ENCODE peak calls at places on chromosomes 7 and 10, in seven cellular contexts. X is HCT116, I is H1, N is HepG2, G is GM12878, O is K562, H is SK-N-SH. Q is an unnamed sample.

GRCh38 chr10:86041116-86041515 is 325.5 kb downstream of the GRID1 start:
- DNase-seq in H (no peak), I (no peak), O (no peak), X (no peak), G (no peak), N (no peak), Q (no peak)

GRCh38 chr10:5291501-5292195 is 73.1 kb upstream of the UCN3 start:
- DNase-seq in G (no peak), H (no peak), O (peak), I (no peak), X (peak), N (peak), Q (no peak)

GRCh38 chr7:137445268-137445667 is 101.7 kb upstream of the PTN start:
- DNase-seq in O (no peak), I (no peak), N (no peak), G (no peak), H (no peak), X (no peak), Q (no peak)

GRCh38 chr7:134948736-134949135 is 37.6 kb upstream of the AGBL3 start:
- DNase-seq in G (no peak), I (no peak), N (no peak), X (no peak), O (no peak), H (no peak), Q (no peak)

GRCh38 chr10:34528320-34528719 is 286.8 kb downstream of the PARD3 start:
- DNase-seq in X (peak), N (peak), G (no peak), I (peak), H (no peak), O (no peak), Q (no peak)

GRCh38 chr7:17532861-17533404 is 234.5 kb downstream of the AHR start:
- DNase-seq in H (no peak), G (no peak), O (no peak), X (peak), N (no peak), I (no peak), Q (peak)

GRCh38 chr7:30647589-30647988 is 34.7 kb downstream of the CRHR2 start:
- DNase-seq in G (no peak), X (no peak), I (no peak), O (no peak), H (peak), N (no peak), Q (no peak)

GRCh38 chr10:35027567-35027966 is 62.6 kb downstream of the CUL2 start:
- DNase-seq in I (no peak), X (no peak), N (peak), G (no peak), H (peak), O (no peak), Q (peak)

GRCh38 chr10:86849495-86849894 is 93.1 kb downstream of the BMPR1A start:
- DNase-seq in I (no peak), O (no peak), N (no peak), X (no peak), G (peak), H (no peak), Q (no peak)

GRCh38 chr10:62076872-62077271 is 175.4 kb downstream of the ARID5B start:
- DNase-seq in O (no peak), H (no peak), N (peak), I (no peak), G (no peak), X (no peak), Q (peak)

GRCh38 chr10:5812283-5813090 is 747 bp downstream of the GDI2 start:
- DNase-seq in H (peak), G (no peak), N (no peak), X (no peak), I (no peak), O (peak), Q (peak)

GRCh38 chr10:29239569-29240472 is 49.0 kb upstream of the LYZL1 start:
- DNase-seq in I (no peak), G (no peak), H (peak), O (peak), N (peak), X (peak), Q (peak)

GRCh38 chr10:78691301-78692030 is 377.3 kb upstream of the ZMIZ1 start:
- DNase-seq in X (no peak), O (no peak), G (no peak), H (peak), N (no peak), I (no peak), Q (peak)

GRCh38 chr7:142813262-142813661 is 41.6 kb upstream of the EPHB6 start:
- DNase-seq in N (peak), I (peak), H (no peak), O (no peak), G (no peak), X (no peak), Q (peak)

GRCh38 chr10:7027913-7028808 is 382.7 kb downstream of the SFMBT2 start:
- DNase-seq in N (no peak), G (no peak), X (no peak), O (peak), I (no peak), H (no peak), Q (no peak)

GRCh38 chr10:12484945-12485805 is 135.8 kb downstream of the CAMK1D start:
- DNase-seq in H (no peak), X (no peak), I (peak), G (peak), N (peak), O (peak), Q (peak)

GRCh38 chr10:120727001-120727400 is 124.2 kb upstream of the WDR11 start:
- DNase-seq in G (no peak), I (no peak), O (no peak), N (no peak), H (no peak), X (no peak), Q (no peak)

GRCh38 chr7:73799282-73800141 is 29.4 kb upstream of the CLDN3 start:
- DNase-seq in G (no peak), O (no peak), N (peak), H (no peak), X (peak), I (no peak), Q (no peak)

GRCh38 chr10:59096631-59097030 is 79.8 kb upstream of the PHYHIPL start:
- DNase-seq in N (no peak), O (no peak), G (no peak), X (no peak), I (no peak), H (no peak), Q (no peak)

GRCh38 chr7:121416533-121416932 is 20.4 kb upstream of the FAM3C start:
- DNase-seq in X (no peak), H (no peak), O (no peak), I (no peak), G (no peak), N (no peak), Q (no peak)

GRCh38 chr7:33965116-33965827 is 59.9 kb downstream of the BMPER start:
- DNase-seq in N (no peak), O (no peak), H (no peak), X (no peak), I (no peak), G (no peak), Q (no peak)

GRCh38 chr7:3283130-3283704 is 17.8 kb upstream of the SDK1 start:
- DNase-seq in X (no peak), N (no peak), O (no peak), I (no peak), G (no peak), H (no peak), Q (no peak)

GRCh38 chr10:80324086-80324485 is 32.5 kb downstream of the DYDC1 start:
- DNase-seq in G (no peak), X (no peak), H (no peak), I (no peak), N (no peak), O (no peak), Q (no peak)

GRCh38 chr10:79459243-79459642 is 13.8 kb upstream of the ZCCHC24 start:
- DNase-seq in H (no peak), N (no peak), O (no peak), G (no peak), X (no peak), I (no peak), Q (no peak)

GRCh38 chr7:91248996-91249395 is 15.2 kb upstream of the FZD1 start:
- DNase-seq in G (no peak), O (no peak), I (no peak), H (peak), X (no peak), N (no peak), Q (no peak)

GRCh38 chr10:12909836-12910185 is 91.7 kb downstream of the CCDC3 start:
- DNase-seq in I (no peak), N (no peak), X (no peak), O (no peak), G (no peak), H (no peak), Q (no peak)

GRCh38 chr7:70015353-70015752 is 417.1 kb downstream of the AUTS2 start:
- DNase-seq in H (no peak), O (no peak), N (no peak), X (no peak), I (no peak), G (no peak), Q (no peak)

GRCh38 chr10:132484922-132485321 is 52.7 kb upstream of the INPP5A start:
- DNase-seq in N (no peak), X (no peak), I (no peak), H (no peak), G (no peak), O (no peak), Q (no peak)

GRCh38 chr10:31152421-31153133 is 120.9 kb upstream of the ZNF438 start:
- DNase-seq in H (peak), I (no peak), O (no peak), X (no peak), N (no peak), G (no peak), Q (no peak)

GRCh38 chr10:4352566-4352961 is 473.4 kb upstream of the AKR1E2 start:
- DNase-seq in H (no peak), N (no peak), X (no peak), I (no peak), G (no peak), O (no peak), Q (no peak)

GRCh38 chr10:13890617-13891541 is 304.1 kb downstream of the PRPF18 start:
- DNase-seq in X (no peak), H (peak), G (no peak), N (no peak), I (no peak), O (no peak), Q (no peak)

GRCh38 chr10:72875250-72876055 is 18.1 kb upstream of the OIT3 start:
- DNase-seq in G (no peak), N (peak), H (peak), O (peak), I (no peak), X (peak), Q (peak)

GRCh38 chr10:46523119-46523880 is 33.2 kb downstream of the GPRIN2 start:
- DNase-seq in I (no peak), G (no peak), N (no peak), O (no peak), H (peak), X (peak), Q (no peak)

GRCh38 chr10:43817368-43817767 is 168.7 kb upstream of the ZNF32 start:
- DNase-seq in N (no peak), I (no peak), O (no peak), X (no peak), G (no peak), H (no peak), Q (no peak)

GRCh38 chr7:977326-978048 is 2.1 kb upstream of the COX19 start:
- DNase-seq in X (no peak), G (peak), I (no peak), N (peak), H (no peak), O (no peak), Q (no peak)

GRCh38 chr10:29150010-29150409 is 138.9 kb upstream of the LYZL1 start:
- DNase-seq in I (no peak), G (no peak), O (no peak), H (peak), N (no peak), X (no peak), Q (no peak)

GRCh38 chr7:47666164-47666862 is 84.4 kb upstream of the TNS3 start:
- DNase-seq in O (no peak), X (no peak), G (no peak), N (peak), I (no peak), H (no peak), Q (no peak)

GRCh38 chr7:83469076-83469475 is 179.9 kb downstream of the SEMA3E start:
- DNase-seq in I (no peak), H (no peak), O (no peak), N (no peak), G (no peak), X (no peak), Q (no peak)

GRCh38 chr10:103632247-103632642 is 138.7 kb downstream of the NEURL1 start:
- DNase-seq in N (no peak), O (no peak), X (no peak), I (no peak), H (no peak), G (no peak), Q (no peak)

GRCh38 chr7:116986611-116987565 is 33.6 kb downstream of the ST7 start:
- DNase-seq in N (no peak), O (no peak), I (no peak), G (no peak), H (no peak), X (no peak), Q (no peak)
- TF ChIP-seq JUND in N (no peak), O (no peak), I (no peak), G (no peak), H (no peak), X (no peak), Q (no peak)

DNA sequence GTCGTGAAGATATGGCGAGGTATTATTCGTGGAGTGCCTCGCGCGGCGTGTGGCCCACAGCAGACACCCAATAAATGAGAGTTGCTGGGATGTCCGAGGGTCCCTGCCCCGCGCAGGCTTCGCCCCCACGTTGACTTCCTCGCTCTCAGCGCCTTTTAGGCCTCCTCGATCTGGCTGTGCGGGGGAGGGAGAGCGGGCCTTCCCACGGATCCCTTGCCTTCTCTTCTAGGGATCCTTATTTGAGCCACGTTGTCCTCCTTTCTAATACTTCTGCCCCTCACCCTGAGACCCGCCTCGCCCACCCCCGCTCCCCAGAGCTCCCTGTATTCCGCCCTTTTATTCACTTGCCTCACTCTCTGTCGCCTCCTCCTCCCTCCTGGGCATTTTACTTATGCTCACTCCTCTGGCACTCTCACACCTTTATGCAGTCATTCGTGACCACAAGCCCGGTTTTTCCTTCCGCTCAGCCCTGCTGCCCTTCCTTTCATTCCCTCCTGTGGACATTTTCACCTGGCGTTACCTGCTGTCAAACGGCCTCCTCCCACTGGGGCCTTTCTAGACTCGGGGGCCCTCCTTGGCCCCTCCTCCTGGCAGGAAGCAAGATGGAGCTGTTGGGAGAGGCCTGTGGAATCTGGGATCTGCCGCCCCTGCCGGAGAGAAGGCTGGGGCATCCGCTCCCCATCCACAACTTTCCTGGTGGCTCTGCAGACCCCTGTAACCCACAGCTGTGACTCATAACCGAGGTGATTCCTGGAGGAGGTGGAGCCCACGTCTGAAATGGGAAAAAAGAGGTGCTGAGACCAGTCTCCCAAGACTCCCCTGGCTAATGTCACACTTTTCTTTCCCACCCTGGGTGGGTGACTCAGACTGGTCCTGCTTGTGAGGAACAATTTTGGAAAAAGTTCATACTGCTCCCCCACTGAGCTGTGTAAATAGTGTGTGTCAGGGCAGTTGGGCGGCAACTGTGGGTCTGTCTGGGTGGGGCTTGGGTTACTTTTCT is 1.0 kb downstream of the VCL start:
- DNase-seq in G (no peak), I (peak), O (peak), H (peak), N (peak), X (peak), Q (peak)
- TF ChIP-seq JUND in G (no peak), I (no peak), O (peak), H (peak), N (no peak), X (peak), Q (no peak)

GRCh38 chr7:139571651-139572050 is 48.2 kb downstream of the CLEC2L start:
- DNase-seq in H (no peak), N (no peak), I (no peak), G (no peak), O (no peak), X (no peak), Q (no peak)

GRCh38 chr7:139570626-139571025 is 47.1 kb downstream of the CLEC2L start:
- DNase-seq in O (no peak), H (no peak), X (no peak), N (no peak), I (no peak), G (no peak), Q (no peak)

GRCh38 chr7:139568813-139569490 is 45.5 kb downstream of the CLEC2L start:
- DNase-seq in X (no peak), H (no peak), N (no peak), O (no peak), I (no peak), G (no peak), Q (no peak)

GRCh38 chr7:139571190-139571589 is 47.7 kb downstream of the CLEC2L start:
- DNase-seq in N (no peak), H (no peak), I (no peak), X (no peak), O (no peak), G (no peak), Q (no peak)

DNA sequence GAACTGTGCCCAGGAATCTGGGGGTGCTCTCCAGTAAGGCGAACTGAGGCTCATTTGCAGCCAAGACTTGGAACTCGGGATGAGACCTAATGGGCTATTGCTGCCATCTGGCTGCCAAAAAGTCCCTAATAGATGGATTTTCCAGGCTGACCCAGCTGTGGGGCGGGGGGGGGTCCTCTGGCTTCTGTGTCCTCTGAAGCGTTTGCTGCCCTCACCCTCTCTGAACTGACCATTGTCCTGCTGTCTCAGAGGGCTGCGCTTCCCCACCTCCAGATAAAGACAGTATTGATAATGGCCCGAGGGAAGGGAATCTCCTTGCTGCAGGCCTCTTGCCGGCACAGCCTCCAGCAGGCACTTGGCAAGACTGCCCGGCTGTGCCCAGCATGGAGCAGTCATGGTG is 46.6 kb downstream of the CLEC2L start:
- DNase-seq in I (no peak), H (peak), G (no peak), O (peak), N (no peak), X (no peak), Q (peak)
- TF ChIP-seq JUND in I (no peak), H (no peak), G (no peak), O (no peak), N (no peak), X (no peak), Q (no peak)

DNA sequence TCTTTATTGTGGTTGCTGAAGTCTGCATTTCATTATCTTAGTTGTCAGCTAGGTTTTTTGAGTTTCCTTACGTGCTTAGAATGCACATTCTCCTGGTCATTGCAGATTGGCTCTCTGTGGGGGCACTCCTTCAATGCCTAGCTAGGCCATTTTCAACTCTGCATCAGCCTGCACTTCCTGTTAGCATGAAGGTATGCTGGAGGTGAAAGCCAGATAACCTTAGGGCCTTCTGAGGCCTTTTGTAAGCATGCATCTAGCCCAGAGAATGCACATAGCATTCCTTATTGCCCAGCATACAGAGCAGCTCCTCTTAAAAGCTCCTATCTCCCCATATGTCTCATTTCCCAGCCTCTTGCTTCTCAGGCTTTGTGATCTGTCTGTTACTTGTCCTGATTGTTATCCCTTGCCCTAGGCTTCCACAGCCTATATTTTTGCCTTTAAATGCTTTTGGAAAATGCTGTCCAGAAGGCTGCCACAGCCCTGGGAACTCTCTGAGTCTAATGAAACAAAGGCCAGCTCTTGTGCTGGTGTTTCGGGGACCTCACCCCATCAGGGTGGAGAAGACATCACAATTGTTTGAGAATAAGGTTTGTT is 108.1 kb upstream of the IGFBP3 start:
- DNase-seq in N (no peak), G (no peak), X (no peak), H (peak), O (no peak), I (no peak), Q (no peak)
- TF ChIP-seq JUND in N (no peak), G (no peak), X (no peak), H (no peak), O (no peak), I (no peak), Q (no peak)

DNA sequence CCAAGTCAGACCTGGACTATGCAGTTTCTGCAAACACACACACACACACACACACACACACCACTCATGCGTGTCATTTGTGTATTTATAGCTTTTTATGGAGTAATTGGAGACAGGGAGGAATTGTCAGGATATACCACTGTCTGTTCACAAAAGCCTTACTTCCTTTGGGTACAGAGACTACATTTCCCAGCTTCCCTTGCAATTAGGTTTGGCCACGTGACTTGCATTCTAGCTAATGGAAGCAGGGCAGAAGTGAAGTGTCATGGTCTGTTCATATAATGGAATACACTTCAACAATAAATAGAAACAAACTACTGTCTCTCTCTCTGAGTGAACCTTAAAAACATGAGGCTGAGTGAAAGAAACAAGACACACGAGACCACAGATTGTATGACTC is 53.9 kb upstream of the CPXM2 start:
- DNase-seq in I (no peak), X (peak), G (no peak), O (peak), N (no peak), H (no peak), Q (no peak)
- TF ChIP-seq JUND in I (no peak), X (no peak), G (no peak), O (no peak), N (no peak), H (no peak), Q (no peak)

DNA sequence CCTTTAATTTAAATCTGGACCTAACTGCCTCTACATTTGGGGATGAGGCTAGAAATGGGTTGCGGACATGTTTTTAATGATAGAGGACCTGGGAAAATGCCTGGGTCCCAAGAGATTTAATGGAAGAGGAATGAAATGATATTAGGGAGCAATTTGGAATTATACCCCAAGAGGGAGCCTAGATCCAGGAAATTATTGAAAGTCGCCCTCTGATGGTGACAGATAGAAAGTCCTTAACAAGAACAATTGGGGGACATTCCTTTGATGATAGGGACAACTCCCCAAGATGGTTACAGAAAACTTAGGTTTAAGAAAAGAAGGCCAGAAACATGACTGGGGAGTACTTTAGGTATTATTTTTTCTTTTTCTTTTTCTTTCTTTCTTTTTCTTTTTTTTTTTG is 9.5 kb upstream of the TSGA13 start:
- DNase-seq in G (no peak), I (no peak), O (peak), X (peak), H (peak), N (peak), Q (no peak)
- TF ChIP-seq JUND in G (no peak), I (no peak), O (no peak), X (no peak), H (no peak), N (no peak), Q (no peak)

Q was measured in T47D.